ENCODE peak calls at places on chromosomes 5 and 9, in seven cellular contexts. T is Calu3; V is SHP77; L is stimulated activated CD8-positive, alpha-beta memory T cell treated with anti-CD3 and anti-CD28 coated beads, Interleukin-4, amount 100 ng/mL, for 24 hours; I is stimulated activated CD4-positive, alpha-beta T cell treated with anti-CD3 and anti-CD28 coated beads, Interleukin-4, amount 100 ng/mL, for 48 hours; C is GM12864; D is activated T-helper 1 cell treated with Interleukin-2 at 50 U/mL for 16 hours. G is an unnamed sample.

GRCh38 chr5:139543423-139543991 is 17.6 kb upstream of the UBE2D2 start:
- DNase-seq in I (peak; percentile 38), L (peak; percentile 22), T (no peak), D (peak; percentile 20), V (no peak), C (no peak), G (peak; percentile 73)

GRCh38 chr5:181001947-181002346 is 13.3 kb downstream of the BTNL3 start:
- DNase-seq in D (no peak), V (no peak), C (no peak), I (no peak), L (no peak), T (no peak), G (no peak)

GRCh38 chr5:17737087-17737486 is 102.8 kb downstream of the TAF11L14 start:
- DNase-seq in T (no peak), I (no peak), L (no peak), C (no peak), V (no peak), D (no peak), G (no peak)

GRCh38 chr9:113675475-113675941 is 200.6 kb upstream of the ZNF618 start:
- DNase-seq in L (no peak), C (no peak), I (no peak), T (no peak), D (no peak), V (no peak), G (no peak)

GRCh38 chr5:14178671-14179211 is 35.6 kb downstream of the TRIO start:
- DNase-seq in C (no peak), I (no peak), L (no peak), D (no peak), T (no peak), V (no peak), G (no peak)

GRCh38 chr9:86926130-86926529 is 21.2 kb downstream of the GAS1 start:
- DNase-seq in D (no peak), C (no peak), T (no peak), I (no peak), V (no peak), L (no peak), G (no peak)

GRCh38 chr5:31531543-31531887 is 378 bp downstream of the DROSHA start:
- DNase-seq in L (no peak), C (no peak), T (peak; percentile 24), V (peak; percentile 52), I (peak; percentile 11), D (no peak), G (no peak)

GRCh38 chr9:132670816-132671371 is 630 bp downstream of the GTF3C4 start:
- DNase-seq in L (peak; percentile 28), V (no peak), T (peak; percentile 24), D (peak; percentile 47), I (no peak), C (no peak), G (no peak)

GRCh38 chr9:71273613-71274012 is 152.2 kb upstream of the TRPM3 start:
- DNase-seq in T (no peak), L (no peak), C (no peak), I (no peak), D (no peak), V (no peak), G (no peak)

GRCh38 chr9:6450641-6451375 is 37.8 kb downstream of the UHRF2 start:
- DNase-seq in L (no peak), T (no peak), D (no peak), C (no peak), V (no peak), I (no peak), G (no peak)

GRCh38 chr9:37676411-37676830 is 25.7 kb downstream of the FRMPD1 start:
- DNase-seq in C (no peak), L (no peak), V (peak; percentile 7), I (no peak), T (no peak), D (no peak), G (no peak)

GRCh38 chr5:174935854-174936474 is 211.6 kb downstream of the MSX2 start:
- DNase-seq in L (peak; percentile 15), I (peak; percentile 11), V (peak; percentile 20), C (no peak), T (peak; percentile 82), D (no peak), G (peak; percentile 16)

GRCh38 chr5:33997331-33997983 is 10.4 kb downstream of the AMACR start:
- DNase-seq in L (no peak), I (no peak), D (no peak), C (no peak), V (peak; percentile 90), T (peak; percentile 49), G (no peak)

GRCh38 chr5:42950466-42951168 is 89.5 kb downstream of the ANXA2R start:
- DNase-seq in V (peak; percentile 71), C (no peak), L (peak; percentile 53), I (peak; percentile 70), T (peak; percentile 84), D (peak; percentile 51), G (peak; percentile 54)

GRCh38 chr5:173302546-173303155 is 25.6 kb downstream of the STC2 start:
- DNase-seq in V (no peak), I (no peak), T (peak; percentile 71), D (no peak), L (no peak), C (no peak), G (no peak)

GRCh38 chr5:174337276-174338203 is 292.0 kb downstream of the NSG2 start:
- DNase-seq in I (no peak), C (no peak), V (no peak), D (no peak), L (no peak), T (no peak), G (no peak)

GRCh38 chr5:175712681-175713085 is 54.8 kb downstream of the HRH2 start:
- DNase-seq in V (no peak), D (no peak), T (no peak), I (no peak), C (no peak), L (no peak), G (no peak)

GRCh38 chr5:135042595-135042994 is 8.6 kb upstream of the PITX1 start:
- DNase-seq in C (no peak), D (no peak), T (no peak), I (no peak), L (no peak), V (no peak), G (no peak)

GRCh38 chr9:90979614-90980013 is 178.0 kb downstream of the SYK start:
- DNase-seq in D (no peak), C (no peak), V (no peak), I (no peak), L (no peak), T (no peak), G (no peak)

GRCh38 chr5:151095341-151096000 is 14.6 kb upstream of the TNIP1 start:
- DNase-seq in L (no peak), I (no peak), T (peak; percentile 50), V (no peak), D (no peak), C (no peak), G (no peak)

GRCh38 chr5:55777332-55777731 is 39.5 kb downstream of the DDX4 start:
- DNase-seq in L (no peak), I (no peak), V (no peak), C (no peak), D (no peak), T (no peak), G (no peak)

GRCh38 chr9:123081824-123082223 is 48.4 kb downstream of the GPR21 start:
- DNase-seq in I (no peak), C (peak; percentile 19), V (no peak), L (no peak), D (no peak), T (peak; percentile 6), G (peak; percentile 25)

GRCh38 chr5:32233696-32234447 is 59.8 kb upstream of the GOLPH3 start:
- DNase-seq in D (no peak), C (no peak), I (no peak), T (peak; percentile 66), L (no peak), V (no peak), G (no peak)

GRCh38 chr5:16456103-16456832 is 9.3 kb downstream of the ZNF622 start:
- DNase-seq in L (no peak), T (peak; percentile 19), V (peak; percentile 90), I (peak; percentile 7), D (no peak), C (peak; percentile 35), G (peak; percentile 84)

GRCh38 chr9:92140074-92140753 is 25.0 kb upstream of the SPTLC1 start:
- DNase-seq in L (peak; percentile 58), T (peak; percentile 78), I (peak; percentile 61), D (peak; percentile 54), V (peak; percentile 40), C (no peak), G (peak; percentile 55)

GRCh38 chr5:179261301-179262125 is 83.7 kb downstream of the ADAMTS2 start:
- DNase-seq in V (no peak), T (no peak), L (no peak), C (no peak), I (no peak), D (no peak), G (no peak)

GRCh38 chr9:125993423-125993935 is 246.3 kb downstream of the PBX3 start:
- DNase-seq in L (no peak), D (no peak), I (no peak), C (no peak), V (no peak), T (no peak), G (no peak)

GRCh38 chr9:104993291-104993963 is 65.5 kb upstream of the ABCA1 start:
- DNase-seq in V (peak; percentile 10), L (no peak), D (no peak), C (no peak), T (no peak), I (no peak), G (peak; percentile 62)

GRCh38 chr9:137227057-137227852 is at the start of gene RNF224:
- DNase-seq in C (no peak), I (peak; percentile 73), T (peak; percentile 92), V (peak; percentile 71), L (peak; percentile 75), D (peak; percentile 68), G (peak; percentile 78)

GRCh38 chr5:52895070-52895469 is 94.1 kb upstream of the ITGA2 start:
- DNase-seq in C (no peak), L (no peak), V (no peak), I (no peak), D (no peak), T (no peak), G (no peak)

GRCh38 chr9:126440938-126441337 is 114.3 kb downstream of the MVB12B start:
- DNase-seq in D (no peak), V (no peak), I (no peak), L (no peak), T (no peak), C (no peak), G (no peak)

GRCh38 chr5:130529716-130530485 is 625.6 kb downstream of the CHSY3 start:
- DNase-seq in V (no peak), L (no peak), I (no peak), D (no peak), T (peak; percentile 69), C (no peak), G (no peak)

GRCh38 chr5:34804913-34805312 is 34.1 kb upstream of the TTC23L start:
- DNase-seq in L (no peak), V (no peak), I (no peak), C (no peak), D (no peak), T (no peak), G (no peak)

GRCh38 chr9:36400332-36401178 is 486 bp upstream of the RNF38 start:
- DNase-seq in V (peak; percentile 66), L (peak; percentile 89), D (peak; percentile 87), T (peak; percentile 71), I (peak; percentile 89), C (peak; percentile 36), G (peak; percentile 90)

GRCh38 chr9:93587651-93588347 is 11.4 kb downstream of the PHF2 start:
- DNase-seq in C (no peak), L (no peak), D (no peak), T (no peak), V (no peak), I (no peak), G (no peak)

GRCh38 chr5:135085133-135085935 is 51.3 kb upstream of the PITX1 start:
- DNase-seq in I (no peak), C (no peak), D (no peak), V (no peak), L (no peak), T (no peak), G (no peak)

G was measured in CD4-positive, CD25-positive, alpha-beta regulatory T cell.